ENCODE peak calls at places on chromosomes 16 and 17, in ten cellular contexts. Y is caudate nucleus; J is lower lobe of right lung; I is T-helper 2 cell; P is naive thymus-derived CD8-positive, alpha-beta T cell; K is globus pallidus; R is pancreas; N is HEK293T; W is endothelial cell; T is substantia nigra. Q is an unnamed sample.

GRCh38 chr17:37327341-37328090 is 48.3 kb upstream of the C17orf78 start:
- DNase-seq in K (no peak), P (no peak), J (no peak), Y (no peak), N (no peak), T (no peak), R (no peak), W (no peak), I (no peak), Q (no peak)

GRCh38 chr17:59914274-59914854 is 21.4 kb downstream of the RPS6KB1 start:
- DNase-seq in K (peak), Y (no peak), T (no peak), W (no peak), P (no peak), N (peak), R (no peak), I (peak), J (no peak), Q (no peak)

GRCh38 chr17:17934214-17934613 is 38.0 kb downstream of the TOM1L2 start:
- DNase-seq in R (no peak), Y (no peak), K (no peak), I (no peak), T (no peak), P (no peak), N (no peak), J (no peak), W (no peak), Q (no peak)

GRCh38 chr16:83574388-83574787 is 233.4 kb upstream of the HSBP1 start:
- DNase-seq in N (no peak), P (no peak), R (no peak), K (no peak), I (no peak), T (no peak), W (no peak), Y (no peak), J (no peak), Q (no peak)

GRCh38 chr17:79049821-79050220 is 24.8 kb upstream of the ENGASE start:
- DNase-seq in T (no peak), P (no peak), W (no peak), K (no peak), J (no peak), R (no peak), I (no peak), Y (no peak), N (no peak), Q (no peak)

GRCh38 chr17:9095390-9095789 is 74.1 kb downstream of the NTN1 start:
- DNase-seq in P (no peak), N (no peak), R (no peak), W (no peak), T (no peak), J (no peak), Y (no peak), K (no peak), I (no peak), Q (no peak)

GRCh38 chr17:61770752-61771533 is 92.4 kb downstream of the BRIP1 start:
- DNase-seq in R (no peak), T (no peak), I (no peak), W (no peak), K (no peak), Y (no peak), J (no peak), P (no peak), N (no peak), Q (no peak)

GRCh38 chr16:57611184-57611583 is 17.2 kb upstream of the ADGRG1 start:
- DNase-seq in R (no peak), P (no peak), N (no peak), K (no peak), T (no peak), W (no peak), I (no peak), J (no peak), Y (no peak), Q (no peak)

GRCh38 chr16:85863384-85863774 is 35.6 kb upstream of the IRF8 start:
- DNase-seq in W (no peak), R (no peak), Y (no peak), P (no peak), K (no peak), I (no peak), J (no peak), T (no peak), N (no peak), Q (no peak)

GRCh38 chr17:44919885-44920564 is 4.7 kb upstream of the GFAP start:
- DNase-seq in R (peak), K (peak), T (peak), J (peak), W (peak), Y (peak), N (peak), I (peak), P (peak), Q (no peak)

GRCh38 chr17:1109606-1110523 is 69.9 kb downstream of the ABR start:
- DNase-seq in I (no peak), W (peak), Y (no peak), P (no peak), J (no peak), T (no peak), K (no peak), R (peak), N (no peak), Q (no peak)

GRCh38 chr16:85366031-85366763 is 246.9 kb upstream of the GSE1 start:
- DNase-seq in Y (no peak), W (no peak), T (no peak), I (no peak), K (peak), J (no peak), N (no peak), R (peak), P (no peak), Q (no peak)

GRCh38 chr17:79294459-79295071 is 219.9 kb downstream of the ENGASE start:
- DNase-seq in I (no peak), W (peak), K (peak), Y (no peak), N (peak), T (no peak), J (peak), R (peak), P (peak), Q (no peak)

Q was measured in KG1.